ENCODE peak calls at places on chromosomes 3 and 15, in five cellular contexts. One of them, this sample, is unnamed.

GRCh38 chr3:171366043-171366442 is 94.2 kb downstream of the TNIK start:
- DNase-seq in ovary: no peak
- DNase-seq in stomach: no peak
- DNase-seq in A549: no peak
- DNase-seq in HCT116: no peak
- DNase-seq in this sample: no peak

GRCh38 chr3:61954097-61954528 is 392.7 kb downstream of the PTPRG start:
- DNase-seq in ovary: no peak
- DNase-seq in A549: no peak
- DNase-seq in stomach: no peak
- DNase-seq in HCT116: no peak
- DNase-seq in this sample: no peak

GRCh38 chr3:58630081-58630709 is 36.4 kb downstream of the FAM3D start:
- DNase-seq in A549: peak
- DNase-seq in ovary: peak
- DNase-seq in HCT116: peak
- DNase-seq in stomach: peak
- DNase-seq in this sample: peak

GRCh38 chr3:179421500-179421899 is 29.8 kb downstream of the GNB4 start:
- DNase-seq in A549: no peak
- DNase-seq in ovary: no peak
- DNase-seq in HCT116: no peak
- DNase-seq in stomach: no peak
- DNase-seq in this sample: no peak

GRCh38 chr3:147395975-147396708 is 10.2 kb downstream of the ZIC4 start:
- DNase-seq in A549: no peak
- DNase-seq in stomach: no peak
- DNase-seq in HCT116: no peak
- DNase-seq in ovary: no peak
- DNase-seq in this sample: no peak

GRCh38 chr3:155334897-155335883 is 41.7 kb upstream of the STRIT1 start:
- DNase-seq in stomach: no peak
- DNase-seq in HCT116: no peak
- DNase-seq in ovary: no peak
- DNase-seq in A549: no peak
- DNase-seq in this sample: no peak

GRCh38 chr3:186255703-186256331 is 106.2 kb downstream of the DGKG start:
- DNase-seq in ovary: no peak
- DNase-seq in stomach: peak
- DNase-seq in HCT116: no peak
- DNase-seq in A549: no peak
- DNase-seq in this sample: no peak

GRCh38 chr15:53978248-53978906 is at the start of gene UNC13C:
- DNase-seq in A549: peak
- DNase-seq in stomach: peak
- DNase-seq in HCT116: no peak
- DNase-seq in ovary: peak
- DNase-seq in this sample: no peak

GRCh38 chr3:52527039-52527731 is 6.5 kb downstream of the NT5DC2 start:
- DNase-seq in stomach: no peak
- DNase-seq in A549: no peak
- DNase-seq in ovary: peak
- DNase-seq in HCT116: no peak
- DNase-seq in this sample: no peak

GRCh38 chr3:38992117-38992779 is 59.5 kb downstream of the SCN11A start:
- DNase-seq in ovary: no peak
- DNase-seq in HCT116: no peak
- DNase-seq in stomach: no peak
- DNase-seq in A549: peak
- DNase-seq in this sample: peak

GRCh38 chr3:194952882-194953281 is 267.2 kb downstream of the FAM43A start:
- DNase-seq in ovary: no peak
- DNase-seq in A549: no peak
- DNase-seq in HCT116: no peak
- DNase-seq in stomach: no peak
- DNase-seq in this sample: no peak

GRCh38 chr3:56917740-56918568 is 116.2 kb upstream of the ARHGEF3 start:
- DNase-seq in ovary: no peak
- DNase-seq in stomach: no peak
- DNase-seq in A549: no peak
- DNase-seq in HCT116: no peak
- DNase-seq in this sample: no peak

DNA sequence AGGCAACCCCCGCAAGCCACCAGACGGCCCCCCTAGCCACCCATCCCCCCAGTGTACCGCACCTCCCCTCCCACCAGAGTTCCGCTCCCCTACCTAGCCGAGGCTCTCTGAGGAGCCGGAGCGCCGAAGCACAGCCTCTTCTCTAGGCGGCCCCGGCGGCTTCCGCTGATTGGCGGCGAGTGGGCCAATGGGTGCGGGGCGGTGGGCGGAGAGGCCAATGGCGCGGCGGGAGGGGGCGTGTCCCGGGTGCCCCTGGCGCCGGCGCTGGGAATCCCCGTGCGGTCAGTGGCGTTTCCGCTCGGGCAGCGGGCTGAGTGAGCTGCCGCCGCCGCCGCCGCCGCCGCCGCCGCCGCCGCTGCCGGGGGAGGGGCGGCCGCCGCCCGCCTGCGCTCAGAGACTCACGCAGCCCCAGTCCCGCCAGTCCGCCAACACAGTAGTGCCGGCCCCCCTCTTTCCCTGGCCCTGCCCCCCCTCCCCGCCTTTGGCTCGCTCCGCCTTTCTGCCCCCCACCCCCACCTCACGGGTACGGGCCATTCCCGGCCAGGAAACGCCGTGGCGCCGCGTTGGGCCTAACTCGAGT is at the start of gene SETD5:
- DNase-seq in ovary: peak
- DNase-seq in A549: peak
- DNase-seq in HCT116: peak
- DNase-seq in stomach: peak
- DNase-seq in this sample: peak
- TF ChIP-seq POLR2A in ovary: peak
- TF ChIP-seq POLR2A in A549: peak
- TF ChIP-seq POLR2A in HCT116: peak
- TF ChIP-seq POLR2A in stomach: no peak
- TF ChIP-seq POLR2A in this sample: peak

DNA sequence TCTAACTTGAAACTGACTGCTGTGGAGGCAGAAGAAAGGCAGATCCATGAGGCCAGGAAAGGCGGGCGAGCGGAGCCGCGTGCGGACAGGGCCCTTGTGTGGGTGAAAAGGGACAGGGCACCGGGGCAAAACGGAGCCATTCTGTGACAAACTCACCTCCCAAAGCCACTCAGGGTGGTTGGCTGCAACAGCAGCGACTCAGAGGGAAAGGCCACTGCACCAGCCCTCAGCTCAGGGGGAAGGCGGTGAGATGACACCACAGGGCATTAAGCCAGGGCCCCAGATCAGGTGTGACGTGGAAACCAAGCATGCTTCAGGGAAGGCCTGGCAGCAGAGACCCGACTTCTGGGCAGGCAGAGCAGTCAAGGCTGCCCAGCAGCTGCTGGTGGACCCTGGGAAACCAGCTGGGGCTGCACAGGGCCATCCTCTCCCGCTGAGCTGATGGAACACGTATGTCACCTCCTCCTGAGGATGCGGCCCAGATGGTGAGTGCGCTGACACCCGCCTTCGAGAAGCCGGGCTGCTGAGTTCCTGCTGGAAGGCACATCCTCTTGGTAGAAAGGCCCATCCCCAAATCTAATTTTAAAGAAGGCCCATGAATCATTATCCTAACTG is 82.3 kb downstream of the CHSY1 start:
- DNase-seq in ovary: no peak
- DNase-seq in HCT116: no peak
- DNase-seq in A549: no peak
- DNase-seq in stomach: no peak
- DNase-seq in this sample: no peak
- TF ChIP-seq POLR2A in ovary: no peak
- TF ChIP-seq POLR2A in HCT116: no peak
- TF ChIP-seq POLR2A in A549: no peak
- TF ChIP-seq POLR2A in stomach: no peak
- TF ChIP-seq POLR2A in this sample: no peak

GRCh38 chr3:47802734-47803477 is at the start of gene DHX30:
- DNase-seq in A549: peak
- DNase-seq in HCT116: no peak
- DNase-seq in ovary: peak
- DNase-seq in stomach: peak
- DNase-seq in this sample: peak

GRCh38 chr3:47799733-47800132 is 3.2 kb upstream of the DHX30 start:
- DNase-seq in ovary: no peak
- DNase-seq in HCT116: no peak
- DNase-seq in A549: no peak
- DNase-seq in stomach: no peak
- DNase-seq in this sample: no peak

GRCh38 chr3:47804571-47804970 is 1.6 kb downstream of the DHX30 start:
- DNase-seq in A549: no peak
- DNase-seq in stomach: no peak
- DNase-seq in HCT116: no peak
- DNase-seq in ovary: no peak
- DNase-seq in this sample: no peak

GRCh38 chr3:47803478-47804025 is 614 bp downstream of the DHX30 start:
- DNase-seq in ovary: no peak
- DNase-seq in stomach: no peak
- DNase-seq in HCT116: no peak
- DNase-seq in A549: no peak
- DNase-seq in this sample: no peak
- TF ChIP-seq POLR2A in ovary: no peak
- TF ChIP-seq POLR2A in stomach: no peak
- TF ChIP-seq POLR2A in HCT116: no peak
- TF ChIP-seq POLR2A in A549: no peak
- TF ChIP-seq POLR2A in this sample: peak

DNA sequence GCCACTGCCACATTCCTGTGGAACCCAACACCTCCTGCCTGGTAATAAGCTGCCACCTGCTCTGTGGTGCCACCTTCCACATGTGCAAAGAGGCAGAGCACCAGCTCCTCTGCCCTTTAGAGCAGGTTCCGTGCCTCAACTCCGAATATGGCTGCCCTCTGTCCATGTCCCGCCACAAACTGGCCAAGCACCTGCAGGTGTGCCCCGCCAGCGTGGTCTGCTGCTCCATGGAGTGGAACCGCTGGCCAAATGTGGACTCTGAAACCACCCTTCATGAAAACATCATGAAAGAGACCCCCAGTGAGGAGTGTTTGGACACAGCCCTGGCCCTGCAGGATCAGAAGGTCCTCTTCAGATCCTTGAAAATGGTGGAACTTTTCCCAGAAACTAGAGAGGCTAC is 28.3 kb downstream of the FBXO40 start:
- DNase-seq in stomach: no peak
- DNase-seq in HCT116: no peak
- DNase-seq in ovary: no peak
- DNase-seq in A549: no peak
- DNase-seq in this sample: no peak
- TF ChIP-seq POLR2A in stomach: no peak
- TF ChIP-seq POLR2A in HCT116: no peak
- TF ChIP-seq POLR2A in ovary: no peak
- TF ChIP-seq POLR2A in A549: no peak
- TF ChIP-seq POLR2A in this sample: no peak

GRCh38 chr3:24520101-24520495 is 25.4 kb upstream of the THRB start:
- DNase-seq in stomach: no peak
- DNase-seq in ovary: no peak
- DNase-seq in A549: no peak
- DNase-seq in HCT116: no peak
- DNase-seq in this sample: no peak

GRCh38 chr3:24520941-24521305 is 26.3 kb upstream of the THRB start:
- DNase-seq in stomach: no peak
- DNase-seq in ovary: no peak
- DNase-seq in HCT116: no peak
- DNase-seq in A549: no peak
- DNase-seq in this sample: no peak

GRCh38 chr3:24523195-24523594 is 28.5 kb upstream of the THRB start:
- DNase-seq in stomach: no peak
- DNase-seq in HCT116: no peak
- DNase-seq in A549: no peak
- DNase-seq in ovary: no peak
- DNase-seq in this sample: no peak

GRCh38 chr3:24522155-24522579 is 27.5 kb upstream of the THRB start:
- DNase-seq in ovary: peak
- DNase-seq in A549: no peak
- DNase-seq in stomach: no peak
- DNase-seq in HCT116: no peak
- DNase-seq in this sample: no peak

GRCh38 chr3:24521306-24522154 is 26.9 kb upstream of the THRB start:
- DNase-seq in stomach: peak
- DNase-seq in HCT116: no peak
- DNase-seq in ovary: peak
- DNase-seq in A549: peak
- DNase-seq in this sample: no peak
- TF ChIP-seq POLR2A in stomach: no peak
- TF ChIP-seq POLR2A in HCT116: no peak
- TF ChIP-seq POLR2A in ovary: no peak
- TF ChIP-seq POLR2A in A549: no peak
- TF ChIP-seq POLR2A in this sample: no peak

DNA sequence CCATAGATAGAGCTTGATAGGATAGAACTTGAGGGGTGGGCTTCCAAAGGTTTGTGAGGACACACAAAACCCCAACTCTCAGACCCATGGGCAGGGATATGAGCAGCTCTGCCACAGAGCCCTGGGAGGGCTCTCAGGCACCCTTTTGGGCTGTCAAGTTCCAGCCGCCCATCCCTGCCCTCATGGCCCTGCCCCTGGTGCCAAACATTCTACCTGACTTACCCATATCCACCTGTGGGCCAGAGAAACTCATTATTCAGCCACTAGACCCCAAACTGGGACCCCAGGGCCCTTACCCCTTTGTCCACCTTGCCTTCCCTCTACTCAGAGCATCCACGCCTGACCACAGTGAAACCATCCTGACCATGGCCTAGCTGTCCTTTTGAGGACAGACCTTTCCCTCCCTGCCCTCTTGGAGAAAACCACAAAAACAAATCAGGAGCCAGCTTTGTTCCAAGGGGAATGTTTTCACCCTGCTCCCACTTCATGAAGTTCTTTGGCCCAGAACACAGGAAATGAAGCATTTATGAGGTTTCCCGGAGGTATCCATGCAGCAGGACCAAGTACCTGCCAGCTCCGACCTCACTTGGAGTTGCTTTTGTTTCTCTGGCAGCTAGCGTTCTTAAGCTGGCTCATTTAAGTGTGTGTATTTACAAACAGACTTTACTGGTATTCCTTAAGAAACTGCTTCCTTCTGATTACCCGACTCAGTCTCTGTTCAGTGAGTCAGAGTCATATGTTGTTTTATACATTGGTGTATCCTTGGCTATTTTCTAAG is 34.2 kb upstream of the GALNT15 start:
- DNase-seq in ovary: peak
- DNase-seq in A549: no peak
- DNase-seq in stomach: no peak
- DNase-seq in HCT116: no peak
- DNase-seq in this sample: peak
- TF ChIP-seq POLR2A in ovary: no peak
- TF ChIP-seq POLR2A in A549: no peak
- TF ChIP-seq POLR2A in stomach: no peak
- TF ChIP-seq POLR2A in HCT116: no peak
- TF ChIP-seq POLR2A in this sample: no peak

GRCh38 chr3:50294089-50294488 is 1.9 kb upstream of the IFRD2 start:
- DNase-seq in HCT116: no peak
- DNase-seq in stomach: no peak
- DNase-seq in ovary: no peak
- DNase-seq in A549: no peak
- DNase-seq in this sample: no peak
- TF ChIP-seq POLR2A in HCT116: no peak
- TF ChIP-seq POLR2A in stomach: no peak
- TF ChIP-seq POLR2A in ovary: no peak
- TF ChIP-seq POLR2A in A549: no peak
- TF ChIP-seq POLR2A in this sample: no peak

GRCh38 chr15:75089781-75090734 is 66.7 kb downstream of the PPCDC start:
- DNase-seq in stomach: no peak
- DNase-seq in HCT116: no peak
- DNase-seq in ovary: no peak
- DNase-seq in A549: no peak
- DNase-seq in this sample: no peak
- TF ChIP-seq POLR2A in stomach: no peak
- TF ChIP-seq POLR2A in HCT116: no peak
- TF ChIP-seq POLR2A in ovary: no peak
- TF ChIP-seq POLR2A in A549: no peak
- TF ChIP-seq POLR2A in this sample: no peak